ENCODE peak calls at places on chromosomes 12 and 14, in four cellular contexts. A, F, K and E are unnamed samples.

GRCh38 chr14:35965425-35965824 is 139.3 kb downstream of the BRMS1L start:
- DNase-seq in F (no peak), A (no peak), K (no peak), E (no peak)

GRCh38 chr14:92959761-92960680 is 37.1 kb downstream of the CHGA start:
- DNase-seq in A (no peak), F (no peak), K (no peak), E (no peak)

GRCh38 chr12:29223431-29223830 is 74.4 kb downstream of the FAR2 start:
- DNase-seq in K (no peak), A (no peak), F (no peak), E (no peak)

GRCh38 chr14:73264080-73264895 is 27.0 kb downstream of the PAPLN start:
- DNase-seq in K (no peak), F (no peak), A (no peak), E (no peak)

GRCh38 chr12:62882140-62882539 is 52.8 kb downstream of the PPM1H start:
- DNase-seq in K (no peak), F (no peak), A (no peak), E (no peak)

GRCh38 chr12:57451233-57451778 is 3.8 kb upstream of the INHBE start:
- DNase-seq in K (no peak), A (no peak), F (no peak), E (no peak)

GRCh38 chr12:50351120-50352043 is 45.0 kb downstream of the FAM186A start:
- DNase-seq in A (no peak), K (no peak), F (no peak), E (no peak)

GRCh38 chr14:41875113-41875512 is 268.4 kb downstream of the LRFN5 start:
- DNase-seq in F (no peak), K (no peak), A (no peak), E (no peak)

GRCh38 chr12:52976574-52977071 is 27.7 kb downstream of the KRT18 start:
- DNase-seq in K (no peak), F (no peak), A (no peak), E (no peak)

GRCh38 chr14:76977793-76978730 is 50.4 kb downstream of the IRF2BPL start:
- DNase-seq in K (no peak), F (no peak), A (peak; percentile 42), E (peak; percentile 81)

GRCh38 chr14:53411110-53411509 is 258.0 kb upstream of the DDHD1 start:
- DNase-seq in F (no peak), A (no peak), K (no peak), E (no peak)

GRCh38 chr12:90126125-90126524 is 417.5 kb upstream of the ATP2B1 start:
- DNase-seq in K (no peak), F (no peak), A (no peak), E (no peak)

GRCh38 chr14:97709552-97709951 is 912.4 kb downstream of the VRK1 start:
- DNase-seq in K (no peak), F (no peak), A (peak; percentile 29), E (peak; percentile 48)

GRCh38 chr14:50381823-50382287 is 14.8 kb downstream of the CDKL1 start:
- DNase-seq in F (no peak), A (no peak), K (no peak), E (no peak)

GRCh38 chr12:52232916-52233461 is at the start of gene KRT7:
- DNase-seq in A (no peak), F (peak; percentile 83), K (no peak), E (no peak)

GRCh38 chr12:113066806-113067400 is 10.4 kb downstream of the DTX1 start:
- DNase-seq in A (no peak), F (no peak), K (no peak), E (no peak)

GRCh38 chr12:55847603-55848329 is 5.0 kb upstream of the MMP19 start:
- DNase-seq in F (no peak), A (no peak), K (peak; percentile 76), E (no peak)

GRCh38 chr12:123149088-123149827 is 1.6 kb downstream of the PITPNM2 start:
- DNase-seq in A (no peak), K (no peak), F (peak; percentile 44), E (no peak)

GRCh38 chr12:109763201-109763841 is 49.7 kb downstream of the FAM222A start:
- DNase-seq in A (no peak), F (peak; percentile 26), K (peak; percentile 77), E (no peak)

GRCh38 chr12:52419656-52420055 is 13.5 kb upstream of the KRT82 start:
- DNase-seq in F (no peak), K (no peak), A (no peak), E (no peak)

GRCh38 chr12:110141389-110141788 is 17.2 kb downstream of the IFT81 start:
- DNase-seq in A (no peak), K (no peak), F (no peak), E (no peak)

GRCh38 chr12:68481181-68481941 is 129.3 kb upstream of the RAP1B start:
- DNase-seq in K (no peak), F (no peak), A (no peak), E (no peak)

GRCh38 chr12:15978431-15978950 is 67.4 kb downstream of the DERA start:
- DNase-seq in F (no peak), A (no peak), K (no peak), E (no peak)

GRCh38 chr12:120990487-120991055 is 12.2 kb downstream of the HNF1A start:
- DNase-seq in K (no peak), F (no peak), A (no peak), E (no peak)